ENCODE peak calls at places on chromosomes 13 and 19, in seven cellular contexts. One of them, this sample, is unnamed.

GRCh38 chr13:63337921-63338320 is 1922.3 kb upstream of the PCDH20 start:
- DNase-seq in esophagus squamous epithelium: no peak
- DNase-seq in keratinocyte: no peak
- DNase-seq in stimulated activated CD4-positive, alpha-beta T cell treated with anti-CD3 and anti-CD28 coated beads, TNF-alpha, amount 100 ng/mL, for 1 hour: no peak
- DNase-seq in kidney epithelial cell: no peak
- DNase-seq in right atrium auricular region: no peak
- DNase-seq in progenitor cell of endocrine pancreas: no peak
- DNase-seq in this sample: no peak

GRCh38 chr13:109783815-109784589 is 2.4 kb downstream of the IRS2 start:
- DNase-seq in esophagus squamous epithelium: no peak
- DNase-seq in right atrium auricular region: no peak
- DNase-seq in progenitor cell of endocrine pancreas: no peak
- DNase-seq in stimulated activated CD4-positive, alpha-beta T cell treated with anti-CD3 and anti-CD28 coated beads, TNF-alpha, amount 100 ng/mL, for 1 hour: no peak
- DNase-seq in kidney epithelial cell: no peak
- DNase-seq in keratinocyte: no peak
- DNase-seq in this sample: no peak

GRCh38 chr19:40331052-40331451 is 17.1 kb downstream of the C19orf47 start:
- DNase-seq in kidney epithelial cell: no peak
- DNase-seq in esophagus squamous epithelium: no peak
- DNase-seq in keratinocyte: no peak
- DNase-seq in stimulated activated CD4-positive, alpha-beta T cell treated with anti-CD3 and anti-CD28 coated beads, TNF-alpha, amount 100 ng/mL, for 1 hour: no peak
- DNase-seq in right atrium auricular region: no peak
- DNase-seq in progenitor cell of endocrine pancreas: no peak
- DNase-seq in this sample: no peak

GRCh38 chr19:35048911-35049411 is 7.4 kb downstream of the HPN start:
- DNase-seq in stimulated activated CD4-positive, alpha-beta T cell treated with anti-CD3 and anti-CD28 coated beads, TNF-alpha, amount 100 ng/mL, for 1 hour: no peak
- DNase-seq in kidney epithelial cell: no peak
- DNase-seq in keratinocyte: no peak
- DNase-seq in right atrium auricular region: no peak
- DNase-seq in progenitor cell of endocrine pancreas: no peak
- DNase-seq in esophagus squamous epithelium: no peak
- DNase-seq in this sample: no peak

GRCh38 chr13:50677687-50678463 is 165.6 kb downstream of the DLEU7 start:
- DNase-seq in kidney epithelial cell: no peak
- DNase-seq in stimulated activated CD4-positive, alpha-beta T cell treated with anti-CD3 and anti-CD28 coated beads, TNF-alpha, amount 100 ng/mL, for 1 hour: no peak
- DNase-seq in right atrium auricular region: no peak
- DNase-seq in keratinocyte: no peak
- DNase-seq in esophagus squamous epithelium: no peak
- DNase-seq in progenitor cell of endocrine pancreas: no peak
- DNase-seq in this sample: no peak

GRCh38 chr19:5539431-5539833 is 28.3 kb downstream of the TINCR start:
- DNase-seq in esophagus squamous epithelium: no peak
- DNase-seq in keratinocyte: no peak
- DNase-seq in stimulated activated CD4-positive, alpha-beta T cell treated with anti-CD3 and anti-CD28 coated beads, TNF-alpha, amount 100 ng/mL, for 1 hour: no peak
- DNase-seq in progenitor cell of endocrine pancreas: no peak
- DNase-seq in kidney epithelial cell: no peak
- DNase-seq in right atrium auricular region: no peak
- DNase-seq in this sample: peak; percentile 28

GRCh38 chr19:55197531-55197930 is 11.8 kb downstream of the PTPRH start:
- DNase-seq in keratinocyte: no peak
- DNase-seq in kidney epithelial cell: no peak
- DNase-seq in stimulated activated CD4-positive, alpha-beta T cell treated with anti-CD3 and anti-CD28 coated beads, TNF-alpha, amount 100 ng/mL, for 1 hour: no peak
- DNase-seq in esophagus squamous epithelium: no peak
- DNase-seq in progenitor cell of endocrine pancreas: no peak
- DNase-seq in right atrium auricular region: no peak
- DNase-seq in this sample: peak; percentile 62

GRCh38 chr19:50803633-50804419 is 13.6 kb downstream of the ACP4 start:
- DNase-seq in progenitor cell of endocrine pancreas: no peak
- DNase-seq in kidney epithelial cell: no peak
- DNase-seq in stimulated activated CD4-positive, alpha-beta T cell treated with anti-CD3 and anti-CD28 coated beads, TNF-alpha, amount 100 ng/mL, for 1 hour: no peak
- DNase-seq in esophagus squamous epithelium: no peak
- DNase-seq in right atrium auricular region: no peak
- DNase-seq in keratinocyte: no peak
- DNase-seq in this sample: peak; percentile 55

GRCh38 chr13:26132756-26133155 is 80.9 kb upstream of the SHISA2 start:
- DNase-seq in stimulated activated CD4-positive, alpha-beta T cell treated with anti-CD3 and anti-CD28 coated beads, TNF-alpha, amount 100 ng/mL, for 1 hour: no peak
- DNase-seq in right atrium auricular region: no peak
- DNase-seq in kidney epithelial cell: no peak
- DNase-seq in esophagus squamous epithelium: no peak
- DNase-seq in keratinocyte: no peak
- DNase-seq in progenitor cell of endocrine pancreas: no peak
- DNase-seq in this sample: peak; percentile 50

GRCh38 chr13:109509154-109509905 is 277.1 kb downstream of the IRS2 start:
- DNase-seq in stimulated activated CD4-positive, alpha-beta T cell treated with anti-CD3 and anti-CD28 coated beads, TNF-alpha, amount 100 ng/mL, for 1 hour: no peak
- DNase-seq in esophagus squamous epithelium: no peak
- DNase-seq in progenitor cell of endocrine pancreas: no peak
- DNase-seq in right atrium auricular region: no peak
- DNase-seq in keratinocyte: no peak
- DNase-seq in kidney epithelial cell: no peak
- DNase-seq in this sample: no peak

This sample was measured in NCI-H82.